ENCODE peak calls at places on chromosomes 2 and 18, in six cellular contexts. A is T-helper 17 cell; Q is activated CD4-positive, alpha-beta T cell treated with anti-CD3 and anti-CD28 coated beads, Interleukin-2, amount 50 U/mL, for 48 hours; D is GM23248; E is stimulated activated CD4-positive, alpha-beta T cell treated with anti-CD3 and anti-CD28 coated beads, Interleukin-15, amount 100 ng/mL, for 1 hour; B is NCI-H460. H is an unnamed sample.

GRCh38 chr18:78293940-78294401 is 685.6 kb upstream of the SALL3 start:
- DNase-seq in Q (no peak), A (no peak), D (no peak), B (no peak), E (no peak), H (no peak)

GRCh38 chr2:189798312-189799029 is 14.2 kb downstream of the PMS1 start:
- DNase-seq in E (no peak), Q (no peak), B (peak; percentile 46), A (no peak), D (peak; percentile 69), H (peak; percentile 74)

GRCh38 chr2:53021285-53021684 is 746.3 kb upstream of the CHAC2 start:
- DNase-seq in A (no peak), D (peak; percentile 48), Q (no peak), B (no peak), E (no peak), H (peak; percentile 88)

GRCh38 chr18:41144444-41144843 is 810.6 kb upstream of the PIK3C3 start:
- DNase-seq in B (no peak), A (no peak), Q (no peak), D (peak; percentile 73), E (no peak), H (peak; percentile 82)

GRCh38 chr2:198127627-198128026 is 323.2 kb downstream of the PLCL1 start:
- DNase-seq in Q (peak; percentile 53), D (peak; percentile 84), A (peak; percentile 17), E (peak; percentile 26), B (peak; percentile 64), H (peak; percentile 71)

GRCh38 chr2:132606649-132607048 is 63.4 kb downstream of the LYPD1 start:
- DNase-seq in D (no peak), B (no peak), A (no peak), Q (no peak), E (no peak), H (no peak)

GRCh38 chr18:62603211-62603610 is 80.4 kb downstream of the ZCCHC2 start:
- DNase-seq in B (no peak), D (no peak), Q (no peak), A (no peak), E (no peak), H (no peak)

GRCh38 chr18:13236411-13236810 is 17.9 kb downstream of the LDLRAD4 start:
- DNase-seq in Q (no peak), E (no peak), D (no peak), B (no peak), A (no peak), H (no peak)

GRCh38 chr2:12702661-12703121 is 14.0 kb upstream of the TRIB2 start:
- DNase-seq in Q (no peak), D (peak; percentile 91), A (no peak), E (no peak), B (no peak), H (peak; percentile 90)

GRCh38 chr2:140502951-140503630 is 1627.7 kb downstream of the LRP1B start:
- DNase-seq in E (no peak), A (no peak), D (peak; percentile 89), Q (no peak), B (peak; percentile 8), H (peak; percentile 56)

GRCh38 chr2:3738454-3738853 is 35.1 kb downstream of the DCDC2C start:
- DNase-seq in D (peak; percentile 66), E (no peak), B (peak; percentile 69), Q (peak; percentile 15), A (no peak), H (peak; percentile 54)

GRCh38 chr2:99806758-99807157 is 316.9 kb upstream of the REV1 start:
- DNase-seq in A (no peak), E (no peak), Q (no peak), D (peak; percentile 52), B (no peak), H (peak; percentile 81)

GRCh38 chr18:27778441-27778840 is 398.5 kb downstream of the CDH2 start:
- DNase-seq in A (no peak), Q (no peak), D (peak; percentile 45), B (no peak), E (no peak), H (peak; percentile 17)

GRCh38 chr2:135952891-135953290 is 32.5 kb downstream of the DARS1 start:
- DNase-seq in E (no peak), Q (no peak), B (no peak), D (no peak), A (no peak), H (peak; percentile 33)

GRCh38 chr18:6682437-6683111 is 46.9 kb upstream of the ARHGAP28 start:
- DNase-seq in A (no peak), D (no peak), B (no peak), Q (no peak), E (no peak), H (peak; percentile 4)

GRCh38 chr2:168134485-168134884 is 112.9 kb downstream of the STK39 start:
- DNase-seq in B (no peak), D (no peak), Q (no peak), A (no peak), E (no peak), H (no peak)

GRCh38 chr2:75882530-75882929 is 171.8 kb upstream of the GCFC2 start:
- DNase-seq in A (no peak), E (no peak), Q (no peak), B (no peak), D (no peak), H (no peak)